ENCODE peak calls at places on chromosomes 5 and 9, in nine cellular contexts. One of them, this sample, is unnamed.

GRCh38 chr5:93735378-93735777 is 6.0 kb downstream of the POU5F2 start:
- DNase-seq in fibroblast of pulmonary artery: peak; percentile 48
- DNase-seq in T follicular helper cell: no peak
- DNase-seq in mucosa of gallbladder: no peak
- DNase-seq in neural crest cell: no peak
- DNase-seq in DMS79 treated with DMSO at 0.1 percent for 48 hours: no peak
- DNase-seq in neural progenitor cell: no peak
- DNase-seq in right atrium auricular region: no peak
- DNase-seq in B cell: no peak
- DNase-seq in this sample: no peak

GRCh38 chr9:96858018-96858573 is 3.8 kb upstream of the ZNF782 start:
- DNase-seq in right atrium auricular region: no peak
- DNase-seq in mucosa of gallbladder: no peak
- DNase-seq in neural crest cell: no peak
- DNase-seq in neural progenitor cell: no peak
- DNase-seq in DMS79 treated with DMSO at 0.1 percent for 48 hours: peak; percentile 80
- DNase-seq in fibroblast of pulmonary artery: peak; percentile 53
- DNase-seq in T follicular helper cell: no peak
- DNase-seq in B cell: no peak
- DNase-seq in this sample: no peak

GRCh38 chr9:111036068-111036789 is 2.0 kb downstream of the LPAR1 start:
- DNase-seq in mucosa of gallbladder: peak; percentile 49
- DNase-seq in right atrium auricular region: peak; percentile 82
- DNase-seq in neural crest cell: peak; percentile 30
- DNase-seq in neural progenitor cell: peak; percentile 79
- DNase-seq in DMS79 treated with DMSO at 0.1 percent for 48 hours: peak; percentile 56
- DNase-seq in fibroblast of pulmonary artery: peak; percentile 49
- DNase-seq in T follicular helper cell: no peak
- DNase-seq in B cell: no peak
- DNase-seq in this sample: no peak

GRCh38 chr5:139903805-139904565 is 108.4 kb downstream of the PSD2 start:
- DNase-seq in neural crest cell: peak; percentile 26
- DNase-seq in B cell: peak; percentile 23
- DNase-seq in mucosa of gallbladder: no peak
- DNase-seq in DMS79 treated with DMSO at 0.1 percent for 48 hours: no peak
- DNase-seq in T follicular helper cell: no peak
- DNase-seq in fibroblast of pulmonary artery: no peak
- DNase-seq in right atrium auricular region: no peak
- DNase-seq in neural progenitor cell: peak; percentile 84
- DNase-seq in this sample: no peak

GRCh38 chr5:89308606-89309040 is 425.6 kb upstream of the MEF2C start:
- DNase-seq in DMS79 treated with DMSO at 0.1 percent for 48 hours: no peak
- DNase-seq in neural progenitor cell: no peak
- DNase-seq in B cell: no peak
- DNase-seq in mucosa of gallbladder: no peak
- DNase-seq in neural crest cell: no peak
- DNase-seq in fibroblast of pulmonary artery: no peak
- DNase-seq in T follicular helper cell: no peak
- DNase-seq in right atrium auricular region: no peak
- DNase-seq in this sample: no peak

GRCh38 chr9:23123048-23123632 is 676.5 kb downstream of the DMRTA1 start:
- DNase-seq in T follicular helper cell: no peak
- DNase-seq in neural progenitor cell: peak; percentile 69
- DNase-seq in neural crest cell: peak; percentile 23
- DNase-seq in fibroblast of pulmonary artery: peak; percentile 3
- DNase-seq in B cell: peak; percentile 0
- DNase-seq in mucosa of gallbladder: peak; percentile 13
- DNase-seq in DMS79 treated with DMSO at 0.1 percent for 48 hours: no peak
- DNase-seq in right atrium auricular region: no peak
- DNase-seq in this sample: peak; percentile 52

GRCh38 chr9:76667521-76667957 is 96.7 kb upstream of the PCA3 start:
- DNase-seq in fibroblast of pulmonary artery: peak; percentile 73
- DNase-seq in neural progenitor cell: no peak
- DNase-seq in B cell: no peak
- DNase-seq in DMS79 treated with DMSO at 0.1 percent for 48 hours: no peak
- DNase-seq in mucosa of gallbladder: no peak
- DNase-seq in T follicular helper cell: no peak
- DNase-seq in right atrium auricular region: no peak
- DNase-seq in neural crest cell: no peak
- DNase-seq in this sample: no peak

GRCh38 chr9:113503131-113503541 is 39.6 kb downstream of the RGS3 start:
- DNase-seq in T follicular helper cell: no peak
- DNase-seq in mucosa of gallbladder: no peak
- DNase-seq in B cell: no peak
- DNase-seq in right atrium auricular region: no peak
- DNase-seq in DMS79 treated with DMSO at 0.1 percent for 48 hours: no peak
- DNase-seq in neural progenitor cell: no peak
- DNase-seq in fibroblast of pulmonary artery: no peak
- DNase-seq in neural crest cell: no peak
- DNase-seq in this sample: no peak

GRCh38 chr5:95809414-95809960 is 13.0 kb downstream of the GLRX start:
- DNase-seq in fibroblast of pulmonary artery: peak; percentile 72
- DNase-seq in neural progenitor cell: no peak
- DNase-seq in neural crest cell: no peak
- DNase-seq in B cell: no peak
- DNase-seq in right atrium auricular region: peak; percentile 55
- DNase-seq in mucosa of gallbladder: no peak
- DNase-seq in T follicular helper cell: no peak
- DNase-seq in DMS79 treated with DMSO at 0.1 percent for 48 hours: no peak
- DNase-seq in this sample: peak; percentile 46

GRCh38 chr5:141521244-141521781 is 32.4 kb downstream of the PCDHGC5 start:
- DNase-seq in right atrium auricular region: no peak
- DNase-seq in T follicular helper cell: no peak
- DNase-seq in neural progenitor cell: peak; percentile 61
- DNase-seq in mucosa of gallbladder: peak; percentile 74
- DNase-seq in fibroblast of pulmonary artery: peak; percentile 100
- DNase-seq in DMS79 treated with DMSO at 0.1 percent for 48 hours: no peak
- DNase-seq in neural crest cell: no peak
- DNase-seq in B cell: no peak
- DNase-seq in this sample: no peak

GRCh38 chr9:112332977-112333638 is at the start of gene PTBP3:
- DNase-seq in B cell: peak; percentile 91
- DNase-seq in neural progenitor cell: peak; percentile 84
- DNase-seq in right atrium auricular region: peak; percentile 76
- DNase-seq in T follicular helper cell: peak; percentile 69
- DNase-seq in fibroblast of pulmonary artery: peak; percentile 68
- DNase-seq in DMS79 treated with DMSO at 0.1 percent for 48 hours: peak; percentile 65
- DNase-seq in mucosa of gallbladder: peak; percentile 72
- DNase-seq in neural crest cell: peak; percentile 51
- DNase-seq in this sample: peak; percentile 90

GRCh38 chr9:137679249-137679648 is 60.4 kb downstream of the EHMT1 start:
- DNase-seq in DMS79 treated with DMSO at 0.1 percent for 48 hours: no peak
- DNase-seq in neural crest cell: no peak
- DNase-seq in right atrium auricular region: no peak
- DNase-seq in T follicular helper cell: no peak
- DNase-seq in B cell: no peak
- DNase-seq in mucosa of gallbladder: no peak
- DNase-seq in fibroblast of pulmonary artery: no peak
- DNase-seq in neural progenitor cell: peak; percentile 82
- DNase-seq in this sample: no peak

GRCh38 chr9:134294228-134295071 is 31.8 kb upstream of the RXRA start:
- DNase-seq in B cell: no peak
- DNase-seq in DMS79 treated with DMSO at 0.1 percent for 48 hours: no peak
- DNase-seq in right atrium auricular region: peak; percentile 67
- DNase-seq in fibroblast of pulmonary artery: no peak
- DNase-seq in mucosa of gallbladder: no peak
- DNase-seq in T follicular helper cell: no peak
- DNase-seq in neural crest cell: no peak
- DNase-seq in neural progenitor cell: peak; percentile 66
- DNase-seq in this sample: no peak

GRCh38 chr9:116280529-116280928 is 126.9 kb downstream of the PAPPA start:
- DNase-seq in mucosa of gallbladder: no peak
- DNase-seq in neural progenitor cell: no peak
- DNase-seq in B cell: no peak
- DNase-seq in DMS79 treated with DMSO at 0.1 percent for 48 hours: no peak
- DNase-seq in neural crest cell: no peak
- DNase-seq in right atrium auricular region: no peak
- DNase-seq in fibroblast of pulmonary artery: no peak
- DNase-seq in T follicular helper cell: no peak
- DNase-seq in this sample: no peak

GRCh38 chr5:136018814-136019777 is 9.7 kb upstream of the TGFBI start:
- DNase-seq in right atrium auricular region: no peak
- DNase-seq in B cell: no peak
- DNase-seq in neural crest cell: no peak
- DNase-seq in T follicular helper cell: no peak
- DNase-seq in mucosa of gallbladder: peak; percentile 60
- DNase-seq in neural progenitor cell: no peak
- DNase-seq in fibroblast of pulmonary artery: peak; percentile 98
- DNase-seq in DMS79 treated with DMSO at 0.1 percent for 48 hours: no peak
- DNase-seq in this sample: no peak

This sample was measured in T47D.